ENCODE peak calls at places on chromosomes 13 and 19, in eight cellular contexts. P is fibroblast of pulmonary artery, N is fibroblast of the aortic adventitia, A is left ventricle myocardium inferior, B is bronchial epithelial cell, F is GM20000, T is tibial artery, O is omental fat pad. X is an unnamed sample.

GRCh38 chr13:33207616-33207964 is 78.0 kb downstream of the STARD13 start:
- DNase-seq in P (peak), N (peak), A (no peak), B (peak), F (no peak), T (no peak), O (no peak), X (no peak)

GRCh38 chr19:46717716-46718143 is 816 bp upstream of the PRKD2 start:
- DNase-seq in P (no peak), N (no peak), A (no peak), B (no peak), F (peak), T (no peak), O (no peak), X (peak)

GRCh38 chr13:68523838-68524424 is 1293.8 kb upstream of the PCDH9 start:
- DNase-seq in P (no peak), N (no peak), A (no peak), B (no peak), F (no peak), T (no peak), O (no peak), X (no peak)

GRCh38 chr13:23330356-23330755 is 103.1 kb downstream of the SACS start:
- DNase-seq in P (no peak), N (no peak), A (no peak), B (no peak), F (no peak), T (no peak), O (no peak), X (no peak)

GRCh38 chr13:29849731-29850212 is 645 bp downstream of the UBL3 start:
- DNase-seq in P (peak), N (peak), A (peak), B (peak), F (peak), T (peak), O (peak), X (peak)

GRCh38 chr19:9130965-9131364 is 4.2 kb upstream of the OR7G3 start:
- DNase-seq in P (no peak), N (no peak), A (no peak), B (no peak), F (peak), T (no peak), O (no peak), X (no peak)

GRCh38 chr13:90336507-90336906 is 1011.0 kb upstream of the MIR17HG start:
- DNase-seq in P (no peak), N (no peak), A (no peak), B (peak), F (no peak), T (no peak), O (no peak), X (no peak)

GRCh38 chr19:47377801-47378200 is 28.7 kb downstream of the DHX34 start:
- DNase-seq in P (no peak), N (no peak), A (no peak), B (no peak), F (no peak), T (no peak), O (no peak), X (peak)

GRCh38 chr19:38559428-38560401 is 58.0 kb downstream of the MAP4K1 start:
- DNase-seq in P (no peak), N (no peak), A (no peak), B (peak), F (peak), T (no peak), O (no peak), X (peak)

DNA sequence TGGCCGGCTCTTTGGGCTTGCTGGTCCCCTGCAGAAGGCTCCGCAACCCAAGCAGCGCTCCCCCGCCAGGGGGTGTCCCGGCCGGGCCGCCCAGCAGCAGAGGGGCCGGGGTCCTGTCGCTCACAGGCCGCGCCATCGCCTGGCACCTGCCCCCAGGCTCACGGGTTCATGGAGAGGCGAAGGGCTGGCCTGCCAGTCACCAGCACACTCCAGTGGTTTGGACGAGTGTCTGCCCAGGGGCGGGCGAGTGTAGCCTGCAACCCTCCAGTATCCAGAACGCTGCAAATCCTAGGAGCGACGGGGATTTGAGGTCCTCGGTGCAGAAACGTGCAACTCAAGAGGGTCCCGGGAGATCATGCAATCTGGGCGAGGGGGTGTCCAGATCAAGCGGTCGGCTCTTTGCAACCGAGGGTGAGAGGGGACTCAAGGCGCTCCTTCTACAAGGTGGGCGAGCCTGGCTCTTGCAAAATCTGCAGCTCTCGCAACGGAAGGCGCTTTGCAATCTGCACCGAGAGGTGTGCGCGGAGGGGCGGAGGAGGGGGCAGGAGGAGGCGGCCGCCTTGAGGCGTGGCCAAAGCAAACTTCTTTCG is at the start of gene DBP:
- DNase-seq in P (no peak), N (no peak), A (peak), B (no peak), F (no peak), T (peak), O (no peak), X (no peak)
- TF ChIP-seq CTCF in P (no peak), N (peak), A (peak), B (peak), F (no peak), T (peak), O (no peak), X (no peak)

DNA sequence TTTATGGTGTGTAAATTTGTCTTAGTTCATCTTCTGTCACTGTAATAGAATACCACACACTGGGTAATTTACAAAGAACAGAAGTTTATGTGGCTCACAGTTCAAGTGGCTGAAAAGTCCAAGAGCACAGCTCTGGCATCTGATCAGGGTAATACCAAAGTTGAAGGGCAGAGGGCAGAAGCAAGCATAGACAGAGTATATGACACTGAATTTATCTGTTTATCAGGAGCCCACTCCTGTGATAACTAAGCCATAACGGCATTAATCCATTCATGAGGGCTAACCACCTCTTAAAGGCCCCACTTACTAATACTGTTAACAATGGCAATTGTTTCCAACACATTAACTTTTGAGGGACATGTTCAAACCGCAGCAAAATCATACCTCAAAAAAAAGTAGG is 4.0 kb upstream of the RFXAP start:
- DNase-seq in P (no peak), N (no peak), A (no peak), B (peak), F (no peak), T (no peak), O (no peak), X (no peak)
- TF ChIP-seq CTCF in P (peak), N (peak), A (peak), B (peak), F (peak), T (no peak), O (no peak), X (peak)

DNA sequence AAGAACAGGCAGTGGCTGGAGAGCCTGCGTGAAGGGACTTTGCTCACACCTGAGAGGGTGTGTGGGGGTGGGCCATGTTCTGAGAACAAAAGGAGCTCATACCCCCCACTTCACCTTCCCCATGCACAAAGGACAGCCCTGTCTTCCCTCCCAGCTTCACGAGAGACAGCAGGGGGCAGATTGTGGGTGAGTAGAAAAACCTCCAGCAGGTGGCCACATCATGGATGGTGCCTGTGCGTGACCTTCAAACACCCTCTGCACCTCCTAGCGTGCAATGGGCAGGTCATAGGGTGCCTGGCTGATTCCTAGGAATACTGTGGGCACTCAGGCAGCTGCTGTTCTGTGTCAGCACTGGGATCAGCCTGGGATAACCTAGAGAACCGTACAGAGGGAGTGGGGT is 36.3 kb upstream of the PSG9 start:
- DNase-seq in P (no peak), N (no peak), A (no peak), B (no peak), F (no peak), T (no peak), O (no peak), X (no peak)
- TF ChIP-seq CTCF in P (no peak), N (peak), A (no peak), B (peak), F (no peak), T (no peak), O (no peak), X (no peak)

GRCh38 chr19:43625918-43626579 is 6.6 kb upstream of the ZNF428 start:
- DNase-seq in P (no peak), N (no peak), A (no peak), B (no peak), F (peak), T (no peak), O (no peak), X (no peak)
- TF ChIP-seq CTCF in P (no peak), N (no peak), A (no peak), B (no peak), F (no peak), T (no peak), O (no peak), X (no peak)

GRCh38 chr19:4550479-4551050 is 8.9 kb downstream of the SEMA6B start:
- DNase-seq in P (no peak), N (no peak), A (no peak), B (no peak), F (no peak), T (no peak), O (no peak), X (no peak)

GRCh38 chr19:4550018-4550417 is 9.5 kb downstream of the SEMA6B start:
- DNase-seq in P (no peak), N (no peak), A (no peak), B (no peak), F (no peak), T (no peak), O (no peak), X (no peak)

GRCh38 chr19:4548238-4548584 is 8.4 kb upstream of the LRG1 start:
- DNase-seq in P (no peak), N (no peak), A (no peak), B (no peak), F (no peak), T (no peak), O (no peak), X (no peak)

GRCh38 chr19:4543856-4544647 is 4.2 kb upstream of the LRG1 start:
- DNase-seq in P (no peak), N (no peak), A (no peak), B (no peak), F (no peak), T (no peak), O (no peak), X (no peak)

GRCh38 chr19:4547303-4548237 is 7.7 kb upstream of the LRG1 start:
- DNase-seq in P (peak), N (no peak), A (no peak), B (no peak), F (no peak), T (no peak), O (no peak), X (no peak)
- TF ChIP-seq CTCF in P (peak), N (peak), A (peak), B (peak), F (peak), T (no peak), O (no peak), X (peak)

GRCh38 chr13:92433963-92434362 is 792.6 kb upstream of the GPC6 start:
- DNase-seq in P (no peak), N (no peak), A (no peak), B (no peak), F (no peak), T (no peak), O (no peak), X (no peak)

GRCh38 chr13:92433386-92433785 is 793.2 kb upstream of the GPC6 start:
- DNase-seq in P (no peak), N (no peak), A (no peak), B (no peak), F (no peak), T (no peak), O (no peak), X (no peak)

GRCh38 chr13:92436927-92437326 is 789.7 kb upstream of the GPC6 start:
- DNase-seq in P (no peak), N (no peak), A (no peak), B (no peak), F (no peak), T (no peak), O (no peak), X (no peak)
- TF ChIP-seq CTCF in P (no peak), N (no peak), A (no peak), B (no peak), F (no peak), T (no peak), O (no peak), X (no peak)

GRCh38 chr19:17489392-17490030 is 19.2 kb downstream of the SLC27A1 start:
- DNase-seq in P (no peak), N (no peak), A (no peak), B (no peak), F (no peak), T (no peak), O (no peak), X (no peak)

GRCh38 chr19:17490411-17490810 is 20.1 kb downstream of the SLC27A1 start:
- DNase-seq in P (no peak), N (no peak), A (no peak), B (no peak), F (no peak), T (no peak), O (no peak), X (no peak)

GRCh38 chr19:17486545-17486944 is 16.2 kb downstream of the SLC27A1 start:
- DNase-seq in P (no peak), N (no peak), A (no peak), B (no peak), F (peak), T (no peak), O (no peak), X (no peak)

GRCh38 chr19:17487240-17488121 is 17.2 kb downstream of the SLC27A1 start:
- DNase-seq in P (no peak), N (no peak), A (no peak), B (no peak), F (peak), T (no peak), O (no peak), X (no peak)

DNA sequence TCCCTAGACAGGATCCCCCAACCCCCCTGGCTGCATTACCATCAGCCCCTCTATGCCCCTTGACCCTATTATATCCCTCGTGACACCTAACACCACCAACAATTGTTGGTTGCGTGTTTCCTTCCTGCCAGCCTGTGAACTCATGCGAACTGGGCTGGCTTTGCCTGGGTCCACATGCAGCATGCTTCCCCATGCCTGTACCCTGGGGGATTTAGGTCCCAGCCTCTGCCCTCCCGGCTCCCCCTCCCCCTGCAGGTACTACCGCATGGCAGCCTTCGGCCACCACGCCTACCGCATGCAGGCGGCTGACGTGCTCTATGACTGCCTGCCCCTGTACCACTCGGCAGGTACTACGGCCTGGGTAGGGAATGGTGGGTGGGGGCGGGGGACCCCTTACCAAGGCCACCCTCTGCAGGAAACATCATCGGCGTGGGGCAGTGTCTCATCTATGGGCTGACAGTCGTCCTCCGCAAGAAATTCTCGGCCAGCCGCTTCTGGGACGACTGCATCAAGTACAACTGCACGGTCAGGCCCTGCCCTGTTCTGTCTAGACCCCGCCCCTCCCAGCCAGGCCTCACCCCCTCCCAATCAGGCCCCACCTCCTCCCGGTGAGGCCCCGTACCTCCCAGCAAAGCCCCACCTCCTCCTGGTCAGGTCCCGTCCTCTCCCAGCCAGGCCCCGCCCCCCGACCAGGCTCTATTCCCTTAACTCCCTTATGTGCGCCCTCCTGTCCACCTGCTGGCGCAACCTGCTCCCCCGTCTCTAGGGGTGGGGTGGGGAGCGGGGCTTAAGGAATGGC is 18.5 kb downstream of the SLC27A1 start:
- DNase-seq in P (peak), N (no peak), A (peak), B (peak), F (peak), T (peak), O (peak), X (peak)
- TF ChIP-seq CTCF in P (no peak), N (no peak), A (no peak), B (peak), F (peak), T (no peak), O (no peak), X (peak)

GRCh38 chr19:970695-971094 is 13.4 kb upstream of the WDR18 start:
- DNase-seq in P (no peak), N (no peak), A (no peak), B (no peak), F (no peak), T (no peak), O (no peak), X (no peak)
- TF ChIP-seq CTCF in P (peak), N (peak), A (peak), B (peak), F (peak), T (no peak), O (no peak), X (peak)

GRCh38 chr19:3108775-3109174 is 14.6 kb downstream of the GNA11 start:
- DNase-seq in P (peak), N (peak), A (peak), B (peak), F (peak), T (no peak), O (peak), X (peak)
- TF ChIP-seq CTCF in P (peak), N (peak), A (peak), B (peak), F (peak), T (peak), O (no peak), X (peak)

X was measured in GM13977.